ENCODE peak calls at places on chromosomes 13 and 19, in nine cellular contexts. T is CD8-positive, alpha-beta T cell; M is activated T-helper 1 cell treated with Interleukin-2 at 50 U/mL for 16 hours; K is HCEC 1CT; X is LHCN-M2; Z is caudate nucleus; I is amygdala; Q is psoas muscle; G is left ventricle myocardium superior. D is an unnamed sample.
A peak's percentile ranks its signal among the peaks of the same experiment; 100 is the strongest.

GRCh38 chr19:32630338-32630737 is 44.6 kb downstream of the ANKRD27 start:
- DNase-seq in T (no peak), M (no peak), K (no peak), X (no peak), Z (no peak), I (no peak), Q (no peak), G (no peak), D (no peak)

GRCh38 chr13:28559636-28560259 is 64.8 kb upstream of the FLT1 start:
- DNase-seq in T (no peak), M (no peak), K (no peak), X (no peak), Z (no peak), I (no peak), Q (no peak), G (no peak), D (no peak)

GRCh38 chr19:6414033-6414643 is 10.5 kb downstream of the KHSRP start:
- DNase-seq in T (no peak), M (no peak), K (no peak), X (no peak), Z (peak; percentile 8), I (no peak), Q (no peak), G (no peak), D (no peak)

GRCh38 chr19:57363734-57364181 is 407 bp downstream of the TRAPPC2B start:
- DNase-seq in T (no peak), M (no peak), K (no peak), X (no peak), Z (no peak), I (no peak), Q (peak; percentile 56), G (no peak), D (no peak)

GRCh38 chr13:98606296-98606695 is 29.4 kb upstream of the STK24 start:
- DNase-seq in T (no peak), M (no peak), K (no peak), X (no peak), Z (no peak), I (no peak), Q (peak; percentile 49), G (no peak), D (no peak)

GRCh38 chr19:38534574-38534973 is 83.2 kb downstream of the MAP4K1 start:
- DNase-seq in T (no peak), M (no peak), K (no peak), X (no peak), Z (no peak), I (no peak), Q (no peak), G (no peak), D (no peak)

GRCh38 chr13:95624020-95624419 is 20.5 kb downstream of the DZIP1 start:
- DNase-seq in T (no peak), M (no peak), K (peak; percentile 57), X (no peak), Z (no peak), I (no peak), Q (no peak), G (no peak), D (peak; percentile 70)

GRCh38 chr13:61110804-61111203 is 304.8 kb downstream of the PCDH20 start:
- DNase-seq in T (no peak), M (no peak), K (no peak), X (no peak), Z (no peak), I (no peak), Q (no peak), G (no peak), D (no peak)

GRCh38 chr13:77521595-77522367 is 13.7 kb upstream of the SCEL start:
- DNase-seq in T (no peak), M (no peak), K (peak; percentile 55), X (peak; percentile 9), Z (no peak), I (no peak), Q (no peak), G (no peak), D (no peak)

GRCh38 chr13:64675256-64675892 is 2554.8 kb downstream of the PCDH9 start:
- DNase-seq in T (no peak), M (no peak), K (no peak), X (peak; percentile 12), Z (no peak), I (no peak), Q (no peak), G (no peak), D (no peak)

GRCh38 chr19:38734426-38735256 is 9.6 kb downstream of the CAPN12 start:
- DNase-seq in T (peak; percentile 45), M (no peak), K (peak; percentile 24), X (peak; percentile 66), Z (no peak), I (no peak), Q (peak; percentile 62), G (no peak), D (peak; percentile 80)

GRCh38 chr19:42251572-42251990 is 3.3 kb downstream of the ERF start:
- DNase-seq in T (no peak), M (no peak), K (no peak), X (no peak), Z (no peak), I (no peak), Q (no peak), G (no peak), D (no peak)

GRCh38 chr13:114030666-114031610 is 57.1 kb upstream of the C13orf46 start:
- DNase-seq in T (no peak), M (no peak), K (no peak), X (no peak), Z (no peak), I (no peak), Q (no peak), G (peak; percentile 31), D (no peak)

GRCh38 chr19:12695997-12696365 is 450 bp downstream of the FBXW9 start:
- DNase-seq in T (no peak), M (no peak), K (no peak), X (no peak), Z (no peak), I (no peak), Q (no peak), G (no peak), D (no peak)

GRCh38 chr19:35468637-35469036 is 20.6 kb downstream of the FFAR2 start:
- DNase-seq in T (peak; percentile 73), M (peak; percentile 38), K (peak; percentile 17), X (peak; percentile 9), Z (peak; percentile 19), I (no peak), Q (no peak), G (peak; percentile 37), D (peak; percentile 92)

GRCh38 chr13:37263881-37264280 is 158.4 kb upstream of the CSNK1A1L start:
- DNase-seq in T (no peak), M (no peak), K (no peak), X (no peak), Z (no peak), I (no peak), Q (no peak), G (no peak), D (no peak)

GRCh38 chr13:21934309-21934708 is 263.4 kb downstream of the FGF9 start:
- DNase-seq in T (no peak), M (no peak), K (no peak), X (no peak), Z (no peak), I (no peak), Q (no peak), G (no peak), D (no peak)

GRCh38 chr13:97724450-97724849 is 229.0 kb upstream of the IPO5 start:
- DNase-seq in T (no peak), M (no peak), K (no peak), X (no peak), Z (peak; percentile 8), I (no peak), Q (no peak), G (no peak), D (no peak)